ENCODE peak calls at places on chromosomes 7 and 10, in five cellular contexts. D is GM12878, I is NT2/D1, E is HCT116, Y is K562. H is an unnamed sample.

GRCh38 chr10:113476191-113476590 is 76.7 kb upstream of the HABP2 start:
- DNase-seq in D (no peak), E (no peak), Y (no peak), I (no peak), H (no peak)

GRCh38 chr7:7428806-7429205 is 106.9 kb downstream of the COL28A1 start:
- DNase-seq in I (no peak), E (no peak), D (no peak), Y (no peak), H (no peak)

GRCh38 chr10:31490858-31491504 is 172.0 kb downstream of the ZEB1 start:
- DNase-seq in Y (no peak), I (no peak), D (peak), E (peak), H (peak)

GRCh38 chr10:96073722-96074121 is 30.3 kb downstream of the CCNJ start:
- DNase-seq in E (peak), Y (no peak), I (no peak), D (no peak), H (no peak)

GRCh38 chr10:10599994-10600393 is 417.7 kb upstream of the CELF2 start:
- DNase-seq in I (no peak), D (no peak), Y (no peak), E (no peak), H (no peak)

GRCh38 chr7:108103566-108104298 is 26.4 kb downstream of the LAMB4 start:
- DNase-seq in Y (peak), E (no peak), D (no peak), I (no peak), H (peak)

GRCh38 chr10:6678211-6678803 is 98.2 kb upstream of the PRKCQ start:
- DNase-seq in Y (peak), I (peak), D (no peak), E (peak), H (peak)

GRCh38 chr7:80481196-80481884 is 30.5 kb downstream of the GNAT3 start:
- DNase-seq in I (peak), E (no peak), Y (no peak), D (no peak), H (no peak)

GRCh38 chr7:2440608-2441245 is 35.5 kb downstream of the GRIFIN start:
- DNase-seq in D (no peak), I (no peak), E (no peak), Y (no peak), H (peak)

GRCh38 chr7:41169307-41169706 is 533.6 kb downstream of the INHBA start:
- DNase-seq in D (no peak), I (no peak), Y (no peak), E (no peak), H (no peak)

GRCh38 chr7:26705567-26705966 is 158.8 kb downstream of the SKAP2 start:
- DNase-seq in E (no peak), Y (no peak), I (no peak), D (no peak), H (peak)

GRCh38 chr10:84293574-84294016 is 34.8 kb upstream of the CCSER2 start:
- DNase-seq in I (no peak), Y (peak), E (no peak), D (no peak), H (no peak)

GRCh38 chr7:128030263-128030998 is 806 bp downstream of the LRRC4 start:
- DNase-seq in I (no peak), D (no peak), E (no peak), Y (no peak), H (no peak)

GRCh38 chr10:35908451-35908850 is 266.4 kb upstream of the FZD8 start:
- DNase-seq in Y (no peak), I (no peak), D (no peak), E (no peak), H (no peak)

GRCh38 chr7:37920619-37921339 is at the start of gene EPDR1:
- DNase-seq in Y (no peak), I (peak), E (peak), D (no peak), H (peak)

GRCh38 chr10:13839430-13839986 is 252.7 kb downstream of the PRPF18 start:
- DNase-seq in I (no peak), D (no peak), E (no peak), Y (no peak), H (no peak)

GRCh38 chr10:47225186-47225927 is 74.6 kb upstream of the GDF10 start:
- DNase-seq in I (no peak), Y (no peak), E (no peak), D (no peak), H (no peak)

GRCh38 chr10:116636385-116636784 is 15.6 kb downstream of the PNLIPRP2 start:
- DNase-seq in I (no peak), E (no peak), Y (no peak), D (no peak), H (no peak)

GRCh38 chr10:46323176-46323575 is 36.4 kb downstream of the ANTXRL start:
- DNase-seq in Y (no peak), I (no peak), E (no peak), D (no peak), H (no peak)

GRCh38 chr7:36303202-36304098 is 86.2 kb upstream of the ANLN start:
- DNase-seq in D (no peak), Y (no peak), I (no peak), E (peak), H (peak)

GRCh38 chr7:16916111-16916639 is 34.4 kb upstream of the AGR3 start:
- DNase-seq in Y (no peak), I (no peak), D (no peak), E (no peak), H (no peak)
- TF ChIP-seq YY1 in Y (no peak), I (no peak), D (no peak), E (no peak), H (no peak)

GRCh38 chr7:157493017-157493416 is 156.2 kb downstream of the DNAJB6 start:
- DNase-seq in D (no peak), E (no peak), I (no peak), Y (no peak), H (no peak)

GRCh38 chr7:157487046-157487770 is 150.4 kb downstream of the DNAJB6 start:
- DNase-seq in I (no peak), E (no peak), D (no peak), Y (no peak), H (no peak)

GRCh38 chr7:157488966-157489365 is 152.2 kb downstream of the DNAJB6 start:
- DNase-seq in I (no peak), Y (no peak), E (no peak), D (no peak), H (no peak)

GRCh38 chr7:157488326-157488725 is 151.5 kb downstream of the DNAJB6 start:
- DNase-seq in I (no peak), D (no peak), E (no peak), Y (no peak), H (no peak)

GRCh38 chr7:157490465-157490912 is 153.7 kb downstream of the DNAJB6 start:
- DNase-seq in Y (peak), E (peak), I (no peak), D (peak), H (peak)
- TF ChIP-seq YY1 in Y (no peak), E (no peak), I (no peak), D (no peak), H (no peak)

GRCh38 chr10:44334621-44335184 is 50.2 kb downstream of the CXCL12 start:
- DNase-seq in Y (no peak), D (no peak), I (no peak), E (no peak), H (no peak)
- TF ChIP-seq YY1 in Y (no peak), D (no peak), I (no peak), E (no peak), H (no peak)

GRCh38 chr10:34607894-34608293 is 207.2 kb downstream of the PARD3 start:
- DNase-seq in Y (no peak), I (no peak), D (no peak), E (no peak), H (peak)
- TF ChIP-seq YY1 in Y (no peak), I (no peak), D (no peak), E (no peak), H (no peak)

DNA sequence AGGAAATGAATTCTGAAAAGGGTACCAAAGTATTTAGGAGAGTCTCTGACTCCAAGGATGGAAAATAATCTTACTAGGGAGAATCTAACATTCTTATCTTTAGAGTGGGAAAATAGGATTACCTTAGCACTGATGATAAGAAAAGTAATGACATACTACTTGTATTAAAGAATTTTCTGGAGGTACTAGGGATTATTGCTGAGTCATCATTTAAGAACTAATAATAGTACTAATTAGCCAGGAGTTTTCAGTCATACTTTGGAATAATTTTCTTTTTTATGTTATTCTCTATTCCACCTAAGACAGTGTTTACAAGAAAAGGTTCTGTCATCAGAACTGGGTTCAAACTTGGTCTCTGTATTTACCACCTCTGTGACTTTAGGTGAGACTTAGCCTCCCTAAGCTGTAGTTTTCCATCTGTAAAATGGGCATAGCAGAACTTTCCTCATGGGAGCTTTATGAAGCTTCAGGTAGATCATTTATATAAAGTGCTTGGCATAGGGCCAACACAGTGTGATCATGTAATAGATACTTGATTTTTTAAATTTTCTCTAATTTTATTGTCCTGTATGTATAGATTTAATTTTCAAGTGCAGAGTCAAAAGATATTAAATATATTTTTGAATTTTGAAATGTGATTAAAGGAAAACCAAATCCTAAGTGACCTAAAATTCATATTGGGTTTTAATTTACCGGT is 20.4 kb downstream of the ITGB8 start:
- DNase-seq in I (no peak), E (no peak), D (no peak), Y (no peak), H (no peak)
- TF ChIP-seq YY1 in I (no peak), E (no peak), D (no peak), Y (no peak), H (no peak)

GRCh38 chr10:88652621-88653020 is 11.6 kb upstream of the LIPF start:
- DNase-seq in D (no peak), Y (no peak), E (no peak), I (no peak), H (no peak)

GRCh38 chr10:88647216-88647615 is 17.0 kb upstream of the LIPF start:
- DNase-seq in E (no peak), I (no peak), D (no peak), Y (no peak), H (no peak)

DNA sequence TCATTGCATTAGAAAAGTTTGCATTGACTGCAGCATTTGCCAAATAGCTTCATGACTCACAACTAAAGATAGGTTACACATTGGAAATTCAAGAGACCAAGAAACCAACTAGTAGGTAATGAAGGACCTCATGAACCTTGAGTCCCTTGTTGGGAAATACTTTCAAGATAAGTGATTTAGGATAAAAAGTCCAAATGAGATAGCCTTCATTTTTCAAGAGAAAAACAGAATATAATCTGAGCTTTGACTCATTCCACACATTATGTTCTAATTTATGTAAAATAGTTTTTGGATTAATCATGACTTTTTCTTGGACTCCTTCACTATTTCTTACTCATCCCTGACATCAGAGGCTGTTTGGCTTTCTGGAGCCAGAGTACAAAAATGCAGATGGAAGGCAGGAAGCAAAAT is 13.1 kb upstream of the LIPF start:
- DNase-seq in E (no peak), I (no peak), D (no peak), Y (no peak), H (no peak)
- TF ChIP-seq YY1 in E (no peak), I (no peak), D (no peak), Y (no peak), H (no peak)

GRCh38 chr10:17444062-17444714 is 10.2 kb downstream of the ST8SIA6 start:
- DNase-seq in D (peak), E (no peak), Y (no peak), I (no peak), H (no peak)
- TF ChIP-seq YY1 in D (no peak), E (no peak), Y (no peak), I (no peak), H (no peak)

GRCh38 chr10:130179640-130180039 is 43.4 kb downstream of the GLRX3 start:
- DNase-seq in Y (no peak), D (no peak), I (peak), E (peak), H (peak)
- TF ChIP-seq YY1 in Y (no peak), D (no peak), I (no peak), E (no peak), H (no peak)